ENCODE peak calls at places on chromosomes 7 and 10, in four cellular contexts. L is CD8-positive, alpha-beta memory T cell; S is thyroid gland; W is esophagus muscularis mucosa. U is an unnamed sample.

GRCh38 chr10:76626406-76626805 is 1011.2 kb downstream of the KCNMA1 start:
- DNase-seq in W (no peak), L (no peak), S (no peak), U (no peak)

GRCh38 chr10:106216085-106216484 is 948.4 kb downstream of the SORCS1 start:
- DNase-seq in L (no peak), S (no peak), W (no peak), U (no peak)

GRCh38 chr7:116165717-116166116 is 44.6 kb upstream of the TES start:
- DNase-seq in S (no peak), W (no peak), L (no peak), U (no peak)

GRCh38 chr10:20314431-20314830 is 498.2 kb downstream of the PLXDC2 start:
- DNase-seq in S (no peak), L (no peak), W (peak; percentile 3), U (no peak)

GRCh38 chr7:156220701-156221100 is 408.4 kb upstream of the SHH start:
- DNase-seq in L (no peak), W (no peak), S (no peak), U (no peak)

GRCh38 chr7:147523056-147523455 is 1067.5 kb upstream of the C7orf33 start:
- DNase-seq in W (no peak), S (no peak), L (no peak), U (no peak)

GRCh38 chr10:47116445-47116844 is 183.6 kb upstream of the GDF10 start:
- DNase-seq in L (no peak), S (no peak), W (no peak), U (no peak)

GRCh38 chr7:106869954-106870353 is 4.9 kb downstream of the PIK3CG start:
- DNase-seq in S (no peak), L (no peak), W (no peak), U (no peak)

GRCh38 chr10:44020322-44021111 is 364.4 kb downstream of the CXCL12 start:
- DNase-seq in L (no peak), S (no peak), W (peak; percentile 31), U (peak; percentile 87)

GRCh38 chr7:2993868-2994267 is 49.8 kb downstream of the CARD11 start:
- DNase-seq in S (peak; percentile 24), L (no peak), W (no peak), U (peak; percentile 3)

GRCh38 chr10:88851706-88852105 is at the start of gene ANKRD22:
- DNase-seq in L (no peak), W (no peak), S (no peak), U (peak; percentile 89)

GRCh38 chr7:5643280-5643679 is 138.2 kb downstream of the RNF216 start:
- DNase-seq in S (peak; percentile 29), L (peak; percentile 17), W (no peak), U (no peak)

GRCh38 chr7:98870807-98871491 is 1.1 kb upstream of the TMEM130 start:
- DNase-seq in L (no peak), W (no peak), S (no peak), U (no peak)

GRCh38 chr10:56911906-56912480 is 550.9 kb upstream of the ZWINT start:
- DNase-seq in W (no peak), L (no peak), S (peak; percentile 5), U (no peak)

GRCh38 chr7:11474902-11475585 is 357.0 kb downstream of the THSD7A start:
- DNase-seq in W (no peak), S (peak; percentile 41), L (no peak), U (no peak)

GRCh38 chr7:108643136-108643535 is 73.5 kb downstream of the DNAJB9 start:
- DNase-seq in W (no peak), L (no peak), S (no peak), U (no peak)

GRCh38 chr10:3763852-3764625 is 21.0 kb downstream of the KLF6 start:
- DNase-seq in W (no peak), L (no peak), S (no peak), U (no peak)

GRCh38 chr7:28853834-28854749 is 104.0 kb downstream of the TRIL start:
- DNase-seq in S (peak; percentile 74), W (peak; percentile 94), L (peak; percentile 22), U (peak; percentile 79)

GRCh38 chr10:72245949-72246525 is 27.7 kb upstream of the DDIT4 start:
- DNase-seq in L (no peak), S (no peak), W (no peak), U (no peak)

GRCh38 chr7:100675581-100676350 is 2.2 kb downstream of the GNB2 start:
- DNase-seq in S (peak; percentile 68), L (peak; percentile 89), W (peak; percentile 96), U (peak; percentile 76)

GRCh38 chr10:97782455-97783228 is 10.8 kb upstream of the SFRP5 start:
- DNase-seq in W (no peak), L (no peak), S (peak; percentile 79), U (peak; percentile 90)

GRCh38 chr10:110008518-110009339 is 945 bp downstream of the ADD3 start:
- DNase-seq in W (no peak), S (peak; percentile 68), L (peak; percentile 26), U (peak; percentile 71)

GRCh38 chr10:63236113-63236935 is 103.2 kb downstream of the NRBF2 start:
- DNase-seq in L (no peak), W (no peak), S (no peak), U (peak; percentile 64)

GRCh38 chr10:74048433-74048832 is 50.5 kb downstream of the VCL start:
- DNase-seq in W (no peak), S (no peak), L (no peak), U (no peak)

GRCh38 chr7:130491841-130492518 is at the start of gene MEST:
- DNase-seq in L (no peak), W (peak; percentile 29), S (peak; percentile 17), U (peak; percentile 36)

GRCh38 chr10:77320852-77321496 is 316.6 kb downstream of the KCNMA1 start:
- DNase-seq in W (no peak), L (no peak), S (no peak), U (no peak)

GRCh38 chr7:122095642-122096041 is 48.4 kb downstream of the AASS start:
- DNase-seq in S (no peak), W (no peak), L (no peak), U (no peak)

GRCh38 chr10:62852961-62853702 is 37.0 kb upstream of the EGR2 start:
- DNase-seq in W (no peak), S (no peak), L (peak; percentile 4), U (no peak)

GRCh38 chr10:132411561-132412253 is 14.7 kb downstream of the PWWP2B start:
- DNase-seq in L (no peak), S (peak; percentile 73), W (no peak), U (peak; percentile 70)

GRCh38 chr10:122014652-122015248 is 25.8 kb downstream of the TACC2 start:
- DNase-seq in S (no peak), W (no peak), L (no peak), U (no peak)

GRCh38 chr10:102621418-102622325 is 22.6 kb upstream of the TRIM8 start:
- DNase-seq in S (no peak), W (no peak), L (no peak), U (no peak)

GRCh38 chr10:102617816-102618215 is 26.5 kb upstream of the TRIM8 start:
- DNase-seq in L (no peak), W (no peak), S (no peak), U (no peak)

GRCh38 chr10:102619281-102619981 is 24.8 kb upstream of the TRIM8 start:
- DNase-seq in L (no peak), W (no peak), S (no peak), U (no peak)

GRCh38 chr10:102620615-102621417 is 23.5 kb upstream of the TRIM8 start:
- DNase-seq in L (no peak), S (no peak), W (no peak), U (no peak)

DNA sequence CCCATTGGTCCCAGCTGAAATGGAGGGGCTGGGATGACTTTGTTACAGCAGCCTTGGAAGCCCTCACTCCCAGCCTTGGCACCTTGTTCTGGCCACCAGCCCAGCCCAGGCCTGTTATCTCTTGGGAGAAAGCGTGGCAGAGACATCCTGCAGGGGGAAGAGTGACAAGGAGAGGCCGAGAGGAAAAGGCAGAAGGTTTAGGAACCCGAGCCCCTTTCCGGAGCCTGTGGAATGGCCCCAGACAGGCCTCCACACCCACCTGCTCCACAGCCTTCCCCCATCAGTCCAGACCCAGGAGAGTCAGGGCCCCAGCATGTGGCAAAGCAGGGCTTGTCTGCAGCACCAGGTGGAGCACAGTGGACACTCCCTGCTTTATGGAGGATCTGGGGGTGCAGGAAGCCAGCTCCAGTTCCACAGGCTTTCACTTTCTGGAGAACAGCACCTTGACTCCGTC is 24.1 kb upstream of the TRIM8 start:
- DNase-seq in L (no peak), S (no peak), W (no peak), U (no peak)
- H3K4me1 ChIP-seq in L (no peaks in the 10 kb centered on the region), S (peaks cover 55% of the 10 kb centered on the region), W (peaks cover 85% of the 10 kb centered on the region), U (peaks cover 9% of the 10 kb centered on the region)

GRCh38 chr10:13103554-13103953 is 3.6 kb downstream of the OPTN start:
- DNase-seq in S (no peak), L (no peak), W (no peak), U (no peak)

GRCh38 chr10:13105184-13105583 is 5.2 kb downstream of the OPTN start:
- DNase-seq in S (no peak), W (no peak), L (no peak), U (no peak)

GRCh38 chr10:13104697-13105096 is 4.7 kb downstream of the OPTN start:
- DNase-seq in W (no peak), L (no peak), S (no peak), U (no peak)

GRCh38 chr10:13102002-13102794 is 2.2 kb downstream of the OPTN start:
- DNase-seq in W (no peak), S (no peak), L (no peak), U (peak; percentile 24)

DNA sequence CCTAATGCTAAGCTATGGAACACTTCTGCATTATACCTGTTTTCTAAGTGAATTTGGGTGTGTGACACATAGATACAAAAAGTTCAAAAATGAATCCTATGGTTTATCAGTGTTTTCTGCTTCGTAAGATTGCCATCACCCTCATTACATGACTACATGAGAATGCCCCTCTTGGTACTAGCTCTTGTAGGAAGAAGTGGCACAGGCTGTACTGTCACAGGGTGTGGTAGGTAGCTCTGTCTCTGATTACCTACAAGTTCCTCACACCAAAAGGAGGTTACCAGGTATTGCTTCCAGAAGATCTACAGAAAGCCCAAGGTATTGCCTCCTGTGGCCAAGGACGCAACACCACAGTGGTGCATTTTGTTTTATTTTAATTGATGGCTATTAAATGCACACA is 6.4 kb downstream of the OPTN start:
- DNase-seq in S (no peak), W (no peak), L (no peak), U (no peak)
- H3K4me1 ChIP-seq in S (no peaks in the 10 kb centered on the region), W (peaks cover 32% of the 10 kb centered on the region), L (peaks cover 68% of the 10 kb centered on the region), U (peaks cover 31% of the 10 kb centered on the region)

DNA sequence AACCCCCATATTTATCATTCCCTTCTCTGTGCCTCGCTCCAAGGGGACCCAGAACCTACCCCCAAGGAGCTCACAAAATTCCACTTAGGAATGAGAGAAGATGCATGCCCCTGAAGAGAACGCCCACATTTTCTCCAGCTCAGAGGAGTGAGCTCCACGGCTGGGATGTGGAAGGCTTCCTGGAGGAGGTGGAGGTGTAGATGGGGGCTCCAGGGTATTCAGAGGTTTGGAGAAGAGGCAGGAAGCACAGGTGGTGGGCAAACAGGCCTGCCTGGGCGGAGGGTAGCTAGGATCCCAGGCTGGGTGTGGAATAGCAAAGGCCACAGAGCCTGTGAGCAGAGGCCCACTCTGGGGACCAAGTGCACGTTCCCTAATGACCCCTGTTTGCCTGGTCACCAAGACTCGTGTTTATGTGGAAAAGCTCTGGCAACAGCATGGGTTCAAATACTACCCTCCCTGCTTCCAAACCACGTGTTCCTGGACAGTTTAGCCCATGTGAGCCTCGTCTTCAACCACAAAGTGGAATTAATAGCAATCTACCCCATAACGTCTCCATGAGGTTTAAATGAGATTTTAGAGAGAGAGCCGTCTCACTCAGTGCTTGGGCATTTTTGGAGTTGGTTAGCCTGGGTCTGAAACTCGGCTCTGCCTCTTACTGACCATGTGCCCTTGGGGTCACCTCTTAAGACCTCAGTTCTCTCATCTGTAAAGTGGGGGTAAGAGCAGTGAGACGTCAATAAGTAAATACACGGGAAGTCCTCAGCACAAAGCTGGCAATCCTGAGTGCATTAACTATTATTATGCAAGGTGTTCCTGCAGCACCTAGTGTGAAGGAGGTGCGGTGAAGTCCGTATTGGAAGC is 24.7 kb downstream of the UNC5B start:
- DNase-seq in L (no peak), W (no peak), S (no peak), U (no peak)
- H3K4me1 ChIP-seq in L (no peaks in the 10 kb centered on the region), W (peaks cover 30% of the 10 kb centered on the region), S (peaks cover 41% of the 10 kb centered on the region), U (peaks cover 26% of the 10 kb centered on the region)

GRCh38 chr10:79399242-79399831 is 46.1 kb downstream of the ZCCHC24 start:
- DNase-seq in L (no peak), S (peak; percentile 89), W (no peak), U (peak; percentile 76)
- H3K4me1 ChIP-seq in L (no peaks in the 10 kb centered on the region), S (peaks cover 93% of the 10 kb centered on the region), W (no peaks in the 10 kb centered on the region), U (peaks cover 19% of the 10 kb centered on the region)